ENCODE peak calls at places on chromosomes 16 and 17, in seven cellular contexts. W is mesendoderm, U is neuronal stem cell, A is IMR-90, N is H1, L is trophoblast cell, G is mesenchymal stem cell. F is an unnamed sample.

GRCh38 chr16:87434146-87434667 is 42.1 kb downstream of the MAP1LC3B start:
- DNase-seq in W (no peak), U (no peak), A (no peak), N (no peak), L (no peak), G (no peak), F (no peak)

GRCh38 chr17:4537451-4538235 is 17.5 kb downstream of the MYBBP1A start:
- DNase-seq in W (no peak), U (no peak), A (no peak), N (no peak), L (no peak), G (no peak), F (no peak)

GRCh38 chr17:75125984-75126383 is 5.6 kb downstream of the NT5C start:
- DNase-seq in W (peak), U (no peak), A (no peak), N (no peak), L (no peak), G (no peak), F (peak)

GRCh38 chr16:76035689-76036088 is 241.5 kb upstream of the CNTNAP4 start:
- DNase-seq in W (peak), U (peak), A (no peak), N (no peak), L (no peak), G (peak), F (no peak)

GRCh38 chr16:46765050-46765449 is 16.9 kb upstream of the MYLK3 start:
- DNase-seq in W (no peak), U (no peak), A (peak), N (no peak), L (no peak), G (peak), F (no peak)

GRCh38 chr16:11514283-11514682 is 72.4 kb downstream of the LITAF start:
- DNase-seq in W (no peak), U (no peak), A (no peak), N (no peak), L (no peak), G (no peak), F (no peak)

GRCh38 chr16:70529051-70529777 is 5.6 kb downstream of the SF3B3 start:
- DNase-seq in W (peak), U (no peak), A (peak), N (no peak), L (peak), G (peak), F (no peak)

GRCh38 chr17:75799402-75799801 is 14.8 kb downstream of the UNK start:
- DNase-seq in W (no peak), U (no peak), A (no peak), N (no peak), L (no peak), G (no peak), F (no peak)

GRCh38 chr17:42340691-42341127 is 47.5 kb downstream of the STAT3 start:
- DNase-seq in W (no peak), U (no peak), A (no peak), N (no peak), L (no peak), G (no peak), F (no peak)

GRCh38 chr17:83183150-83183820 is 103.9 kb downstream of the METRNL start:
- DNase-seq in W (no peak), U (no peak), A (no peak), N (peak), L (no peak), G (no peak), F (peak)

GRCh38 chr17:75073618-75074047 is 14.1 kb upstream of the SLC16A5 start:
- DNase-seq in W (no peak), U (no peak), A (no peak), N (no peak), L (no peak), G (peak), F (no peak)

GRCh38 chr16:64469906-64470702 is 651.8 kb downstream of the CDH11 start:
- DNase-seq in W (no peak), U (no peak), A (no peak), N (no peak), L (no peak), G (no peak), F (no peak)

GRCh38 chr16:88376835-88377726 is 5.7 kb upstream of the ZNF469 start:
- DNase-seq in W (no peak), U (no peak), A (no peak), N (no peak), L (peak), G (no peak), F (no peak)

GRCh38 chr17:38511126-38512108 is 83.2 kb downstream of the ARHGAP23 start:
- DNase-seq in W (peak), U (no peak), A (peak), N (no peak), L (no peak), G (peak), F (no peak)

DNA sequence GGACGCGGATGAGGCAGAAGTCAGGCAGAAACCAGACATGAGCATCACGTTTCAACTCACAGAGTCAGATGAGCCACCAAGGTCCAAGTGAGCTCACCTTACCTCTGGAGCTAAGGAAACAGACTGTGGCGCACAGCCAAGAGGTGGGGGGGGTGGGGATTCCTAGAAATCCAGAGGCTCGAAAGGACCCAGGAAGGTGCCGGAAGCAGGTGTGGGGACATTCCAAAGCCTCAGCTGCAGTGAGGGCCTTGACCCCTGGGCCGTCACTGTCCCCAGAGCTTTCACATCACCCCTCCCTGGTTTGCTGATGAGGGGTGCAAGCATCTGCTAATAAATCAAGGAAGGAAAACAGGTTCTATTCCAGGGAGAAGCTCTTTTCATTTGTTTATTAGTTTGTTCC is 29.3 kb upstream of the RCVRN start:
- DNase-seq in W (no peak), U (no peak), A (no peak), N (no peak), L (peak), G (no peak), F (no peak)
- H3K4ac ChIP-seq in W (no peak), U (no peak), A (no peak), N (no peak), L (no peak), G (no peak), F (no peak)

GRCh38 chr17:15258113-15258512 is 7.0 kb downstream of the PMP22 start:
- DNase-seq in W (no peak), U (no peak), A (no peak), N (no peak), L (no peak), G (no peak), F (no peak)
- H3K4ac ChIP-seq in W (no peak), U (no peak), A (no peak), N (no peak), L (no peak), G (no peak), F (no peak)

GRCh38 chr17:21817791-21818364 is 125.6 kb downstream of the KCNJ18 start:
- DNase-seq in W (no peak), U (no peak), A (no peak), N (no peak), L (no peak), G (no peak), F (no peak)
- H3K4ac ChIP-seq in W (no peak), U (no peak), A (no peak), N (no peak), L (no peak), G (no peak), F (no peak)

GRCh38 chr16:80684136-80684765 is 120.1 kb downstream of the CDYL2 start:
- DNase-seq in W (no peak), U (no peak), A (no peak), N (no peak), L (no peak), G (no peak), F (no peak)
- H3K4ac ChIP-seq in W (no peak), U (no peak), A (no peak), N (no peak), L (no peak), G (no peak), F (no peak)

GRCh38 chr16:89545044-89545830 is 15.2 kb upstream of the RPL13 start:
- DNase-seq in W (no peak), U (no peak), A (no peak), N (no peak), L (no peak), G (no peak), F (no peak)

GRCh38 chr16:89547291-89547690 is 13.2 kb upstream of the RPL13 start:
- DNase-seq in W (no peak), U (no peak), A (no peak), N (no peak), L (no peak), G (no peak), F (no peak)

GRCh38 chr16:89545831-89546574 is 14.5 kb upstream of the RPL13 start:
- DNase-seq in W (no peak), U (no peak), A (no peak), N (no peak), L (no peak), G (no peak), F (no peak)

GRCh38 chr16:89547860-89548259 is 12.6 kb upstream of the RPL13 start:
- DNase-seq in W (no peak), U (no peak), A (no peak), N (no peak), L (no peak), G (no peak), F (no peak)

GRCh38 chr16:89546781-89547180 is 13.7 kb upstream of the RPL13 start:
- DNase-seq in W (no peak), U (no peak), A (no peak), N (no peak), L (no peak), G (no peak), F (no peak)
- H3K4ac ChIP-seq in W (no peak), U (no peak), A (no peak), N (no peak), L (no peak), G (no peak), F (no peak)

DNA sequence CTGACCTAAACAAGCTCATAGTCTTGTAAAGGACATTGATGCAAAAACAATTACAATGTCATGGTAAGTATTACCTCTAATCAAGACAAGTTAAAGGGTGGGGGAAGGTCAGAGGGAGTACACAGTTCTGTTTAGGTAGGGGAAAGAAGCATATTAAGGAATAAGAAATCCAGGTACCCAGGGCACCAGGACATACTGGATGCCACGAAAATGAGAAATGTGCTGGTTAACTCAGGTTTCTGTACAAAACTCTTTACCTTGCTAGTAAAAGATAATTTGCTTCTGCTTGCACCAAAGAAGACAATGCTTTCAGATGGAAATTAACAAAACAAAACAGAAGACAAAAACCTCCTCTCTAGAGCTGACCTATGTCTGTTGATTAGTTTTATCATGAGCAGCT is 70.7 kb upstream of the MED13 start:
- DNase-seq in W (no peak), U (no peak), A (no peak), N (no peak), L (no peak), G (no peak), F (no peak)
- H3K4ac ChIP-seq in W (no peak), U (no peak), A (no peak), N (no peak), L (no peak), G (no peak), F (no peak)

F was measured in H9.